ENCODE peak calls at places on chromosomes 12 and 14, in six cellular contexts. R is epithelial cell of prostate, V is DMS79, N is fibroblast of gingiva, T is dorsolateral prefrontal cortex, Q is lung. J is an unnamed sample.

GRCh38 chr12:50517456-50518048 is 12.8 kb downstream of the DIP2B start:
- DNase-seq in R (peak; percentile 37), V (no peak), N (no peak), T (no peak), Q (no peak), J (no peak)

GRCh38 chr12:97151481-97151880 is 244.4 kb downstream of the NEDD1 start:
- DNase-seq in R (no peak), V (no peak), N (no peak), T (no peak), Q (no peak), J (no peak)

GRCh38 chr12:92224685-92225331 is 79.2 kb upstream of the BTG1 start:
- DNase-seq in R (peak; percentile 69), V (no peak), N (peak; percentile 63), T (no peak), Q (no peak), J (no peak)

GRCh38 chr14:24310387-24310665 is 386 bp downstream of the LTB4R2 start:
- DNase-seq in R (no peak), V (no peak), N (no peak), T (no peak), Q (no peak), J (no peak)

GRCh38 chr12:49482095-49483051 is 56.5 kb upstream of the KCNH3 start:
- DNase-seq in R (no peak), V (peak; percentile 9), N (no peak), T (no peak), Q (no peak), J (no peak)

GRCh38 chr14:33814010-33814409 is 136.9 kb downstream of the EGLN3 start:
- DNase-seq in R (no peak), V (no peak), N (no peak), T (no peak), Q (no peak), J (no peak)

GRCh38 chr12:89237763-89238162 is 114.5 kb downstream of the DUSP6 start:
- DNase-seq in R (no peak), V (no peak), N (no peak), T (no peak), Q (no peak), J (no peak)

GRCh38 chr12:78229491-78230209 is 399.0 kb downstream of the NAV3 start:
- DNase-seq in R (peak; percentile 18), V (no peak), N (peak; percentile 25), T (no peak), Q (no peak), J (peak; percentile 28)

GRCh38 chr14:73248294-73248868 is 11.1 kb downstream of the PAPLN start:
- DNase-seq in R (no peak), V (no peak), N (no peak), T (no peak), Q (no peak), J (no peak)

GRCh38 chr12:132250707-132251106 is 78.7 kb downstream of the GALNT9 start:
- DNase-seq in R (no peak), V (no peak), N (no peak), T (no peak), Q (no peak), J (no peak)

GRCh38 chr12:2891240-2892053 is 756 bp downstream of the TULP3 start:
- DNase-seq in R (no peak), V (no peak), N (peak; percentile 64), T (peak; percentile 55), Q (peak; percentile 42), J (peak; percentile 37)

GRCh38 chr12:30753761-30754382 is 879 bp downstream of the CAPRIN2 start:
- DNase-seq in R (no peak), V (no peak), N (peak; percentile 27), T (peak; percentile 3), Q (no peak), J (no peak)

GRCh38 chr14:52073251-52073650 is 4.4 kb upstream of the NID2 start:
- DNase-seq in R (no peak), V (no peak), N (peak; percentile 45), T (no peak), Q (no peak), J (no peak)

GRCh38 chr12:51028126-51028810 is 2.1 kb upstream of the SLC11A2 start:
- DNase-seq in R (no peak), V (peak; percentile 11), N (peak; percentile 63), T (no peak), Q (peak; percentile 64), J (peak; percentile 60)

GRCh38 chr12:116718578-116719454 is 19.1 kb downstream of the SPRING1 start:
- DNase-seq in R (no peak), V (peak; percentile 83), N (peak; percentile 25), T (no peak), Q (no peak), J (no peak)

GRCh38 chr12:80830533-80831088 is 107.1 kb downstream of the LIN7A start:
- DNase-seq in R (no peak), V (no peak), N (no peak), T (no peak), Q (no peak), J (no peak)

GRCh38 chr14:50228313-50228712 is 3.1 kb downstream of the SOS2 start:
- DNase-seq in R (no peak), V (no peak), N (no peak), T (no peak), Q (no peak), J (no peak)

GRCh38 chr14:75911883-75912282 is 69.9 kb downstream of the TGFB3 start:
- DNase-seq in R (no peak), V (no peak), N (no peak), T (peak; percentile 64), Q (no peak), J (peak; percentile 38)

GRCh38 chr12:51974646-51975045 is 23.1 kb downstream of the ACVR1B start:
- DNase-seq in R (no peak), V (no peak), N (no peak), T (no peak), Q (no peak), J (no peak)

GRCh38 chr12:1500095-1500801 is 94.1 kb downstream of the FBXL14 start:
- DNase-seq in R (no peak), V (no peak), N (peak; percentile 79), T (peak; percentile 28), Q (no peak), J (no peak)

GRCh38 chr14:89240414-89240813 is 176.6 kb downstream of the FOXN3 start:
- DNase-seq in R (no peak), V (no peak), N (no peak), T (no peak), Q (no peak), J (no peak)

GRCh38 chr12:68007466-68007865 is 18.2 kb downstream of the IFNG-AS1 start:
- DNase-seq in R (no peak), V (no peak), N (peak; percentile 85), T (no peak), Q (no peak), J (no peak)

GRCh38 chr12:43847427-43847826 is 11.5 kb downstream of the TMEM117 start:
- DNase-seq in R (peak; percentile 71), V (no peak), N (no peak), T (no peak), Q (no peak), J (no peak)

J was measured in mucosa of gallbladder.